ENCODE peak calls at places on chromosomes 4 and X, in ten cellular contexts. V, E, J, T, I, Z, C, H, N and A are unnamed samples.

GRCh38 chr4:42478941-42479340 is 81.7 kb downstream of the SHISA3 start:
- DNase-seq in Z (no peak), H (no peak), C (no peak), N (no peak), V (no peak), J (no peak), I (no peak), E (no peak), T (no peak), A (no peak)

GRCh38 chr4:137193564-137193963 is 338.7 kb downstream of the PCDH18 start:
- DNase-seq in I (no peak), J (no peak), Z (no peak), H (no peak), N (no peak), C (no peak), V (no peak), T (no peak), E (no peak), A (no peak)

GRCh38 chrX:47380268-47380667 is 9.9 kb downstream of the ZNF157 start:
- DNase-seq in H (no peak), E (no peak), T (peak; percentile 47), I (no peak), V (peak; percentile 19), J (peak; percentile 29), N (no peak), C (no peak), Z (no peak), A (peak; percentile 51)

GRCh38 chrX:133685806-133686205 is 270.5 kb upstream of the GPC4 start:
- DNase-seq in J (no peak), H (no peak), I (no peak), Z (no peak), T (no peak), V (no peak), N (no peak), C (no peak), E (no peak), A (no peak)

GRCh38 chr4:104879367-104879766 is 267.3 kb upstream of the TET2 start:
- DNase-seq in Z (no peak), N (no peak), H (no peak), C (no peak), V (no peak), T (no peak), I (no peak), E (no peak), J (no peak), A (no peak)

GRCh38 chr4:88202443-88202842 is 44.0 kb upstream of the ABCG2 start:
- DNase-seq in E (no peak), V (no peak), H (no peak), T (no peak), C (no peak), Z (no peak), J (no peak), N (no peak), I (no peak), A (no peak)

GRCh38 chr4:77172336-77172735 is 15.3 kb downstream of the CCNG2 start:
- DNase-seq in I (no peak), H (no peak), C (no peak), E (no peak), T (no peak), V (no peak), Z (no peak), J (no peak), N (no peak), A (no peak)

GRCh38 chr4:54099287-54099958 is 540 bp upstream of the GSX2 start:
- DNase-seq in N (no peak), I (no peak), C (no peak), V (no peak), H (no peak), T (no peak), E (no peak), Z (no peak), J (no peak), A (no peak)

GRCh38 chr4:172786039-172786792 is 382.4 kb upstream of the GALNT7 start:
- DNase-seq in J (peak; percentile 27), I (no peak), T (no peak), N (no peak), V (no peak), C (no peak), E (no peak), H (no peak), Z (no peak), A (no peak)

GRCh38 chrX:154443479-154443910 is 446 bp upstream of the FAM50A start:
- DNase-seq in J (no peak), N (no peak), H (no peak), C (no peak), Z (no peak), V (no peak), T (no peak), I (no peak), E (no peak), A (no peak)

GRCh38 chr4:81472249-81473085 is 760 bp upstream of the RASGEF1B start:
- DNase-seq in E (no peak), C (no peak), N (no peak), H (no peak), J (peak; percentile 35), V (peak; percentile 24), Z (peak; percentile 67), I (peak; percentile 47), T (peak; percentile 24), A (peak; percentile 57)

GRCh38 chrX:121011254-121011653 is 25.7 kb upstream of the CT47A1 start:
- DNase-seq in C (no peak), N (no peak), J (no peak), H (no peak), T (no peak), Z (no peak), V (peak; percentile 52), I (no peak), E (no peak), A (no peak)

DNA sequence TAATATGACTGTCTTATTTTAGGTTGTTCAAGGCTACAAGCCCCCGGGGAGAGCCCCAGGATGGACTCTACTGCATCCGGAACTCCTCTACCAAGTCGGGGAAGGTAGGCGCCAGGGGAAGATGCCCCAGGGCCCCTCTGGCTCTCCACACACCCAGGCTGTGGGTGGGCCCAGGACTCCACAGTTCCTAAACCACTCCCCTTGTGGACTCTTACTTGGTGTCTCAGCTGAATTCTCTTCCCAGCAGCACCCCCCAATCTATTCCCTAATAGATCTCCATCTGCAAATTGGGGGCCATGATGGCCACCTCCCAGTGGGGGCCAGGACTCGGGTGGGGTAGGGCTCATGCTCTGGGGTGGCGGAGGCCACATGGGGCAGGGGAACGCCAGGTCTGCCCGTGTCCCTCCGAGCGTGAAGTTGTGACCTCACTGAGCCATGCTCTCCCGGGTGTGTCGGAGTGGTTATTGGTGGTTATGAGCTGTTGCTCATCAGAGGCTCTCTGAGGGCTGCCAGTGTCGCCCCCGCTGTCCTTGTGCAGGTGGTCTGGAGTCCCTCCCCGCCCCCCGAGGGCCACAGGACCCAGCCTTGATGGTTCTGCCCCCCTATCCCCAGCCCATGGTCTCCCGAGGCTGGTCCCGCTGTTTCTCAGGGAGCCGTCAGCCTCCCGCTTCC is 11.2 kb upstream of the ADD1 start:
- DNase-seq in E (peak; percentile 53), I (no peak), T (no peak), V (no peak), C (no peak), N (no peak), Z (peak; percentile 62), H (no peak), J (no peak), A (peak; percentile 15)
- TF ChIP-seq POLR2AphosphoS5 in E (no peak), I (no peak), T (no peak), V (no peak), C (no peak), N (no peak), Z (no peak), H (no peak), J (no peak), A (no peak)

DNA sequence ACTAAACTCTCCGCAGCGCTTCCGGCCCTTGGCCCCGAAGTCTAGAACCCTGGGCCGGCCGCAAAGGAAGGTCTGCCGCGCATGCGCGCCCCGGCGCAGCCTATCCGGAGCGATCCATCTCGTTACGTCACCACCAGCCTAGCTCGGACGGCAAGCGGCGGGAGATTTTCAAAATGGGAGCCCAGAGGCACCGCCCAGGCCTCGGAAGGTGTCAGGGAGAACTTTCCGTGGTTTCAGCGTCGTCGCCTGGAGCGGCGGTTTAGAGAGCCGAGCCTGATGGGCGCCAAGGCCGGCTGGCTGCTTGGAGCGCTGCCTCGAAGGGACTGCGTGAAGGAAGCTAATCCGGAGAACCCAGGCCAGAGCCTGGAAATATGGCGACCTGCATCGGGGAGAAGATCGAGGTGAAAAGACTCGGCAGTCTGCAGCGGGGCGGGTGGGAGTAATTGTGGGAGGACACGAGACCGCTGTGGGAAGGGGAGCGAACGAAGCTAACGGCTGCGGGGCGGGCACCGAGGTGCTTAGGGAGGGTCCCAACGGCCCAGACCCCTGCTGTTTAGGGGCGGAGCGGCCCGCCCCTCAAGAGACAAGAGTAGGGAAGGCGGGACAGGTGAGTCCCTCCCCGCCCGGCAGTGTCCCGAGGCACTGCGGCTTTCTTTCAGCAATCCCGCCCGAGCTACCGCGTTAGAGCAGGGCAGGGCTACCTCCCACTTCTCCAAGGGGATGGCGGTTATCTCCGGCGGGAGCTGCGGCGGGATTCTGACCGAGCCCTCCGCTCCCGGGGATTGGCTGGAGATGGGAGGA is at the start of gene PLK4:
- DNase-seq in Z (peak; percentile 97), N (peak; percentile 97), T (peak; percentile 90), J (peak; percentile 95), V (peak; percentile 91), C (peak; percentile 94), I (peak; percentile 94), E (peak; percentile 96), H (peak; percentile 91), A (peak; percentile 97)
- TF ChIP-seq POLR2A in Z (no peak), N (peak; percentile 28), T (peak; percentile 86), J (no peak), V (peak; percentile 24), C (peak; percentile 60), I (peak; percentile 95), E (peak; percentile 42), H (peak; percentile 31), A (no peak)

GRCh38 chrX:102651242-102651967 is at the start of gene GPRASP1:
- DNase-seq in E (no peak), T (no peak), N (peak; percentile 29), J (no peak), I (no peak), Z (peak; percentile 91), C (no peak), V (no peak), H (peak; percentile 53), A (peak; percentile 52)

GRCh38 chrX:102650903-102651241 is 411 bp upstream of the GPRASP1 start:
- DNase-seq in H (no peak), J (no peak), Z (no peak), N (no peak), C (no peak), I (no peak), V (no peak), E (no peak), T (no peak), A (no peak)

GRCh38 chrX:102654696-102655095 is 3.4 kb downstream of the GPRASP1 start:
- DNase-seq in Z (no peak), E (no peak), T (no peak), N (no peak), J (no peak), H (no peak), C (no peak), V (no peak), I (no peak), A (no peak)

GRCh38 chrX:102651968-102652744 is 873 bp downstream of the GPRASP1 start:
- DNase-seq in Z (peak; percentile 83), C (no peak), V (no peak), I (peak; percentile 8), N (peak; percentile 18), H (no peak), T (no peak), E (no peak), J (no peak), A (peak; percentile 27)
- TF ChIP-seq CTCF in Z (peak; percentile 30), C (no peak), V (no peak), I (peak; percentile 28), N (peak; percentile 29), H (peak; percentile 60), T (peak; percentile 26), E (peak; percentile 47), J (peak; percentile 27), A (peak; percentile 45)

GRCh38 chr4:183411291-183411861 is 33.1 kb upstream of the CDKN2AIP start:
- DNase-seq in Z (peak; percentile 57), I (no peak), V (no peak), N (no peak), E (no peak), T (peak; percentile 13), C (no peak), H (no peak), J (no peak), A (no peak)
- TF ChIP-seq POLR2AphosphoS5 in Z (peak; percentile 40), I (no peak), V (no peak), N (no peak), E (no peak), T (no peak), C (no peak), H (no peak), J (no peak), A (no peak)